ENCODE peak calls at places on chromosome 21, in seven cellular contexts. B is neural crest cell; U is colonic mucosa; T is Karpas-422; S is HFF-Myc; R is activated CD8-positive, alpha-beta T cell treated with anti-CD3 and anti-CD28 coated beads for 36 hours; W is H54. Z is an unnamed sample.

GRCh38 chr21:29017639-29018237 is 1.4 kb downstream of the RWDD2B start:
- DNase-seq in B (no peak), U (no peak), T (peak), S (no peak), R (no peak), W (no peak), Z (peak)

GRCh38 chr21:16002872-16003466 is 273.2 kb downstream of the USP25 start:
- DNase-seq in B (no peak), U (no peak), T (no peak), S (peak), R (no peak), W (no peak), Z (peak)

GRCh38 chr21:45091540-45092322 is 17.4 kb downstream of the ADARB1 start:
- DNase-seq in B (no peak), U (no peak), T (no peak), S (no peak), R (no peak), W (no peak), Z (peak)

GRCh38 chr21:38032402-38032801 is 116.1 kb upstream of the KCNJ6 start:
- DNase-seq in B (no peak), U (no peak), T (peak), S (no peak), R (no peak), W (no peak), Z (no peak)

GRCh38 chr21:42039470-42039901 is 29.3 kb upstream of the ZBTB21 start:
- DNase-seq in B (no peak), U (no peak), T (no peak), S (no peak), R (no peak), W (no peak), Z (peak)

GRCh38 chr21:42468511-42469131 is 27.4 kb downstream of the RSPH1 start:
- DNase-seq in B (no peak), U (no peak), T (no peak), S (no peak), R (no peak), W (no peak), Z (no peak)

GRCh38 chr21:43278766-43279577 is 110.2 kb downstream of the CRYAA start:
- DNase-seq in B (no peak), U (no peak), T (no peak), S (no peak), R (no peak), W (no peak), Z (no peak)

GRCh38 chr21:42315296-42315891 is at the start of gene TFF3:
- DNase-seq in B (no peak), U (peak), T (no peak), S (no peak), R (no peak), W (no peak), Z (no peak)

GRCh38 chr21:45304945-45305344 is 17.2 kb upstream of the POFUT2 start:
- DNase-seq in B (no peak), U (no peak), T (no peak), S (no peak), R (peak), W (no peak), Z (no peak)

GRCh38 chr21:39676054-39676771 is 63.5 kb downstream of the B3GALT5 start:
- DNase-seq in B (no peak), U (no peak), T (no peak), S (no peak), R (no peak), W (no peak), Z (peak)

GRCh38 chr21:43956667-43957030 is 55.5 kb upstream of the TRAPPC10 start:
- DNase-seq in B (no peak), U (no peak), T (no peak), S (no peak), R (no peak), W (no peak), Z (no peak)

GRCh38 chr21:43640437-43640836 is 18.9 kb downstream of the HSF2BP start:
- DNase-seq in B (no peak), U (no peak), T (no peak), S (no peak), R (no peak), W (no peak), Z (no peak)

GRCh38 chr21:46213620-46214286 is 14.8 kb downstream of the LSS start:
- DNase-seq in B (no peak), U (no peak), T (no peak), S (no peak), R (no peak), W (no peak), Z (no peak)

GRCh38 chr21:33857846-33858671 is 57.5 kb downstream of the ATP5PO start:
- DNase-seq in B (no peak), U (no peak), T (no peak), S (no peak), R (no peak), W (no peak), Z (no peak)

GRCh38 chr21:32083175-32083574 is 195.7 kb downstream of the MIS18A start:
- DNase-seq in B (no peak), U (no peak), T (no peak), S (no peak), R (no peak), W (no peak), Z (no peak)

GRCh38 chr21:39634507-39634906 is 21.8 kb downstream of the B3GALT5 start:
- DNase-seq in B (no peak), U (no peak), T (no peak), S (no peak), R (no peak), W (no peak), Z (no peak)

GRCh38 chr21:34305605-34306235 is 58.1 kb upstream of the KCNE2 start:
- DNase-seq in B (no peak), U (no peak), T (no peak), S (no peak), R (no peak), W (no peak), Z (no peak)

GRCh38 chr21:43194303-43195130 is 25.7 kb downstream of the CRYAA start:
- DNase-seq in B (no peak), U (peak), T (no peak), S (no peak), R (no peak), W (no peak), Z (no peak)

GRCh38 chr21:38669186-38669585 is 136.5 kb upstream of the ETS2 start:
- DNase-seq in B (no peak), U (peak), T (peak), S (no peak), R (no peak), W (no peak), Z (peak)

GRCh38 chr21:46431884-46432488 is 26.7 kb upstream of the DIP2A start:
- DNase-seq in B (no peak), U (no peak), T (no peak), S (no peak), R (peak), W (no peak), Z (no peak)

GRCh38 chr21:28928578-28929124 is 64.0 kb downstream of the LTN1 start:
- DNase-seq in B (no peak), U (no peak), T (no peak), S (no peak), R (no peak), W (no peak), Z (no peak)

GRCh38 chr21:46001821-46002681 is 20.5 kb downstream of the COL6A1 start:
- DNase-seq in B (no peak), U (peak), T (no peak), S (no peak), R (no peak), W (no peak), Z (peak)

GRCh38 chr21:34960672-34961071 is 88.4 kb downstream of the RUNX1 start:
- DNase-seq in B (no peak), U (no peak), T (no peak), S (no peak), R (no peak), W (no peak), Z (no peak)

GRCh38 chr21:42388740-42389448 is 7.0 kb downstream of the TMPRSS3 start:
- DNase-seq in B (no peak), U (no peak), T (no peak), S (no peak), R (no peak), W (no peak), Z (no peak)

GRCh38 chr21:39788383-39788782 is 43.4 kb downstream of the IGSF5 start:
- DNase-seq in B (peak), U (peak), T (peak), S (peak), R (no peak), W (peak), Z (peak)

GRCh38 chr21:44785620-44786344 is 15.8 kb downstream of the UBE2G2 start:
- DNase-seq in B (no peak), U (no peak), T (no peak), S (no peak), R (no peak), W (no peak), Z (no peak)

GRCh38 chr21:16842716-16843115 is 670.1 kb upstream of the CXADR start:
- DNase-seq in B (no peak), U (no peak), T (no peak), S (peak), R (no peak), W (no peak), Z (peak)

GRCh38 chr21:21001591-21002100 is 3.4 kb downstream of the NCAM2 start:
- DNase-seq in B (no peak), U (no peak), T (no peak), S (no peak), R (no peak), W (no peak), Z (no peak)

GRCh38 chr21:45514311-45515021 is 27.8 kb downstream of the SLC19A1 start:
- DNase-seq in B (no peak), U (no peak), T (no peak), S (no peak), R (no peak), W (no peak), Z (no peak)

GRCh38 chr21:31553461-31553860 is 106.0 kb upstream of the SOD1 start:
- DNase-seq in B (no peak), U (no peak), T (no peak), S (no peak), R (no peak), W (no peak), Z (no peak)

GRCh38 chr21:41705546-41706262 is 61.1 kb downstream of the RIPK4 start:
- DNase-seq in B (no peak), U (no peak), T (no peak), S (no peak), R (no peak), W (no peak), Z (no peak)

GRCh38 chr21:33299181-33299752 is 25.5 kb upstream of the IFNAR1 start:
- DNase-seq in B (no peak), U (peak), T (peak), S (no peak), R (peak), W (no peak), Z (no peak)